ENCODE peak calls at places on chromosome X, in six cellular contexts. D, T, W, Y, R and Q are unnamed samples.

GRCh38 chrX:75522565-75523411 is at the start of gene ZDHHC15:
- DNase-seq in W (peak), Y (no peak), R (no peak), T (no peak), D (peak), Q (no peak)

GRCh38 chrX:116490091-116490490 is 27.3 kb upstream of the CT83 start:
- DNase-seq in T (no peak), W (no peak), Y (no peak), D (no peak), R (no peak), Q (no peak)

GRCh38 chrX:64205441-64205734 is at the start of gene AMER1:
- DNase-seq in W (no peak), T (no peak), D (no peak), R (no peak), Y (no peak), Q (no peak)

GRCh38 chrX:138925330-138925729 is 213.8 kb upstream of the FGF13 start:
- DNase-seq in W (no peak), T (peak), Y (no peak), R (peak), D (no peak), Q (no peak)

GRCh38 chrX:7132335-7133035 is 15.0 kb upstream of the STS start:
- DNase-seq in Y (peak), T (peak), W (no peak), R (peak), D (peak), Q (peak)

GRCh38 chrX:43643662-43644061 is 12.4 kb upstream of the MAOA start:
- DNase-seq in D (no peak), T (no peak), Y (no peak), R (no peak), W (no peak), Q (no peak)

GRCh38 chrX:30521440-30522182 is 56.0 kb downstream of the TASL start:
- DNase-seq in R (no peak), D (no peak), W (no peak), T (peak), Y (no peak), Q (no peak)

GRCh38 chrX:853304-853703 is 222.7 kb downstream of the SHOX start:
- DNase-seq in W (no peak), Y (no peak), R (no peak), T (no peak), D (no peak), Q (no peak)

GRCh38 chrX:17405225-17405969 is 30.4 kb downstream of the NHS start:
- DNase-seq in W (no peak), Y (peak), D (no peak), T (peak), R (no peak), Q (peak)

GRCh38 chrX:68681443-68681941 is 34.0 kb downstream of the STARD8 start:
- DNase-seq in R (no peak), W (peak), Y (no peak), D (no peak), T (peak), Q (no peak)

GRCh38 chrX:38999099-38999498 is 197.8 kb downstream of the MID1IP1 start:
- DNase-seq in R (no peak), T (no peak), D (no peak), W (no peak), Y (no peak), Q (no peak)

GRCh38 chrX:130184857-130185256 is 13.1 kb downstream of the RAB33A start:
- DNase-seq in T (no peak), W (no peak), R (no peak), D (no peak), Y (no peak), Q (no peak)

GRCh38 chrX:154013614-154014360 is 5.9 kb downstream of the IRAK1 start:
- DNase-seq in Y (peak), T (peak), D (peak), R (peak), W (no peak), Q (no peak)
- TF ChIP-seq BHLHE40 in Y (no peak), T (no peak), D (no peak), R (no peak), W (no peak), Q (no peak)

GRCh38 chrX:121987835-121988234 is 940.4 kb downstream of the GLUD2 start:
- DNase-seq in R (no peak), D (no peak), Y (no peak), T (no peak), W (no peak), Q (no peak)

GRCh38 chrX:121987163-121987562 is 939.8 kb downstream of the GLUD2 start:
- DNase-seq in T (no peak), R (no peak), W (no peak), D (no peak), Y (no peak), Q (no peak)
- TF ChIP-seq BHLHE40 in T (no peak), R (no peak), W (no peak), D (no peak), Y (no peak), Q (no peak)

DNA sequence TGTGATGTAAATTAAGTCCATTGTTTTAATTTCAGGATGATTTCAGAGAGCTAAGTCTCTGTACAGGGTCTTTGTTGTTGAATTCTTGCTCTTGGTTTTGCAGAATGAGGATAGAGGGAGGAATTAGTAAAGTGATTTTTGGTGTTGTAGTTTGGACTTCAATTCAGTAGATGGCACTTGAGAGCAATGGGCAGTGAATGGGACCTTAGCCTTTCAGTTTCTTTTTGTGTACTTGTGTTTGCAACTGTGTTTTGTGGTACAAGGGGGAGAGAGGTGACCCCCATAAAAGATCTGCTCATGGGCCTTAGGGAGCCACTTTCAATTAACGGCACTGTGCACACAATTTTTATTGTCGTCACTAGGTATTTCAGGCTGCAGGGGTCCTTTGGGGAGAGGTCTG is 340.0 kb downstream of the DCAF12L2 start:
- DNase-seq in T (no peak), R (no peak), Y (no peak), D (no peak), W (no peak), Q (no peak)
- TF ChIP-seq BHLHE40 in T (no peak), R (no peak), Y (no peak), D (no peak), W (no peak), Q (no peak)

DNA sequence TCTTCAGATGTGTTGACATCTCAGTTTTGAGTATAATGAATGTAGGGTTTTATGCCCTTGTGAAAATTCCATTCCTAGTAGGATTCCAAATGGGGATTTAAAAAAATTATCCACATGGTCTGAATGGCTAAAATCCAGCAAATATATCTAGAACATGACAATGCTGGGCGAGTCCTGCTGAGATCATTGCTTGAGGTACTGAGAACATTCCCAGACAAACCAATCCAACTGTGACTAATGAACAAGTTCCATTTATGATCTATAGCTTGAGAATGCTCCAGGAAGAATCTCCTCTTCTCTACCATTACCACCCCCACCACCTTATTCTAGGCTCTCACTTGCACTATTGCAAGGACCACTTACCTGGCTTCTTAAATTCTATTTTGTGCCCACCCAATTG is 77.2 kb upstream of the IL1RAPL2 start:
- DNase-seq in W (no peak), Y (no peak), T (no peak), D (no peak), R (no peak), Q (no peak)
- TF ChIP-seq BHLHE40 in W (no peak), Y (no peak), T (no peak), D (no peak), R (no peak), Q (no peak)

GRCh38 chrX:108516184-108516583 is 76.5 kb downstream of the COL4A5 start:
- DNase-seq in Y (no peak), R (no peak), T (peak), D (no peak), W (no peak), Q (peak)
- TF ChIP-seq BHLHE40 in Y (no peak), R (no peak), T (no peak), D (no peak), W (no peak), Q (no peak)

DNA sequence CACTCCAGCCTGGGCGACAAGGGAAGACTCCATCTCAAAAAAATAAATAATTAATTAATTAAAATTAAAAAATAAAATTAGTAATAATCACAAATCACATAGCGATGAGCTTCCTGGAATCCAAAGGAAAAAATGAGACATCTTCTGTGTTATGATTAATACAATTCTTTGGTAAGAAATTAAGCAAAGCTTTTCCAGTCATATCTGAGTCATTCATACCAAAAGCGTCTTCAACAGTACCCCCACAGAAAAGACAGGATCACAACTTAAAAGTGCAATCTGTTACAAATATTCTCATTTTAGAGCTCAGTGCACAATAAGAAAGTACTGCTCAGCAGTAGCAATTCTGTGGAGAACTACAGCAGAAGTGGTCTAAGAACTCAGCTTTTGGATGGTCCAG is 168.5 kb upstream of the MXRA5 start:
- DNase-seq in R (no peak), D (no peak), T (peak), W (no peak), Y (no peak), Q (no peak)
- TF ChIP-seq BHLHE40 in R (no peak), D (no peak), T (no peak), W (no peak), Y (no peak), Q (no peak)